ENCODE peak calls at places on chromosomes 16 and 17, in five cellular contexts. Y, H, P, Z and Q are unnamed samples.

GRCh38 chr16:14523632-14524031 is 106.4 kb downstream of the PARN start:
- DNase-seq in Y (no peak), H (no peak), P (no peak), Z (no peak), Q (no peak)

GRCh38 chr17:47204722-47205418 is 4.3 kb upstream of the MYL4 start:
- DNase-seq in Y (peak), H (peak), P (peak), Z (peak), Q (no peak)

GRCh38 chr17:78644971-78645370 is 67.8 kb upstream of the DNAH17 start:
- DNase-seq in Y (no peak), H (no peak), P (no peak), Z (no peak), Q (no peak)

GRCh38 chr17:42629420-42630009 is 20.0 kb downstream of the TUBG1 start:
- DNase-seq in Y (no peak), H (peak), P (no peak), Z (no peak), Q (no peak)

GRCh38 chr17:9575381-9576072 is at the start of gene STX8:
- DNase-seq in Y (peak), H (peak), P (peak), Z (peak), Q (peak)

GRCh38 chr16:79287424-79287917 is 313.1 kb downstream of the MAF start:
- DNase-seq in Y (no peak), H (no peak), P (no peak), Z (no peak), Q (no peak)

GRCh38 chr16:48487287-48487686 is 102.1 kb upstream of the SIAH1 start:
- DNase-seq in Y (no peak), H (no peak), P (no peak), Z (peak), Q (no peak)

GRCh38 chr17:45578516-45579455 is 88.3 kb upstream of the PLEKHM1 start:
- DNase-seq in Y (peak), H (no peak), P (no peak), Z (no peak), Q (no peak)

GRCh38 chr16:75113046-75113491 is 3.5 kb downstream of the LDHD start:
- DNase-seq in Y (no peak), H (no peak), P (no peak), Z (no peak), Q (no peak)

GRCh38 chr17:36485805-36486203 is 677 bp upstream of the ZNHIT3 start:
- DNase-seq in Y (peak), H (no peak), P (no peak), Z (no peak), Q (no peak)